ENCODE peak calls at places on chromosomes 4 and X, in four cellular contexts. X is activated naive CD8-positive, alpha-beta T cell treated with anti-CD3 and anti-CD28 coated beads for 36 hours; J is pancreas; V is pulmonary artery endothelial cell. Q is an unnamed sample.

GRCh38 chr4:5554376-5554775 is 154.0 kb downstream of the EVC2 start:
- DNase-seq in X (no peak), J (no peak), V (no peak), Q (no peak)

GRCh38 chr4:184450045-184450444 is 24.3 kb downstream of the IRF2 start:
- DNase-seq in X (no peak), J (no peak), V (no peak), Q (no peak)

GRCh38 chr4:76458829-76459228 is 23.8 kb downstream of the SHROOM3 start:
- DNase-seq in X (no peak), J (no peak), V (no peak), Q (no peak)

GRCh38 chr4:3386486-3386885 is 55.3 kb upstream of the HGFAC start:
- DNase-seq in X (no peak), J (no peak), V (no peak), Q (no peak)

GRCh38 chrX:42732506-42732905 is 45.5 kb downstream of the PPP1R2C start:
- DNase-seq in X (no peak), J (peak), V (no peak), Q (no peak)

GRCh38 chr4:153758136-153758535 is 1.7 kb downstream of the RNF175 start:
- DNase-seq in X (no peak), J (no peak), V (no peak), Q (no peak)

GRCh38 chr4:99763635-99764101 is 53.0 kb upstream of the DAPP1 start:
- DNase-seq in X (no peak), J (no peak), V (no peak), Q (peak)

GRCh38 chr4:32290102-32290501 is 1569.9 kb downstream of the PCDH7 start:
- DNase-seq in X (no peak), J (no peak), V (no peak), Q (no peak)

GRCh38 chr4:174358823-174359222 is 75.1 kb downstream of the CEP44 start:
- DNase-seq in X (no peak), J (no peak), V (no peak), Q (no peak)

GRCh38 chr4:5899396-5899795 is 6.5 kb upstream of the CRMP1 start:
- DNase-seq in X (no peak), J (no peak), V (no peak), Q (no peak)

GRCh38 chrX:154368630-154369452 is 5.6 kb downstream of the FLNA start:
- DNase-seq in X (peak), J (no peak), V (peak), Q (no peak)

GRCh38 chr4:3651267-3651846 is 114.8 kb upstream of the ADRA2C start:
- DNase-seq in X (no peak), J (no peak), V (no peak), Q (no peak)

GRCh38 chrX:39759526-39760224 is 338.1 kb downstream of the BCOR start:
- DNase-seq in X (no peak), J (peak), V (no peak), Q (no peak)

GRCh38 chr4:39565925-39566630 is 38.8 kb upstream of the UGDH start:
- DNase-seq in X (no peak), J (no peak), V (peak), Q (peak)

GRCh38 chr4:48635310-48635709 is 144.8 kb downstream of the FRYL start:
- DNase-seq in X (peak), J (no peak), V (no peak), Q (no peak)

GRCh38 chr4:38867478-38868054 is at the start of gene FAM114A1:
- DNase-seq in X (peak), J (peak), V (peak), Q (no peak)

GRCh38 chr4:99803702-99804101 is 12.9 kb upstream of the DAPP1 start:
- DNase-seq in X (no peak), J (no peak), V (no peak), Q (no peak)

GRCh38 chrX:39855748-39856129 is 242.0 kb downstream of the BCOR start:
- DNase-seq in X (peak), J (no peak), V (no peak), Q (no peak)

GRCh38 chr4:2059034-2059725 is at the start of gene NAT8L:
- DNase-seq in X (peak), J (peak), V (no peak), Q (no peak)

Q was measured in glomerular endothelial cell.